ENCODE peak calls at places on chromosomes 12 and 14, in nine cellular contexts. L, G, Q, R, P, M, Z, B and D are unnamed samples.

GRCh38 chr14:105317546-105317945 is 3.0 kb downstream of the PACS2 start:
- DNase-seq in Q (peak), M (no peak), B (peak), G (peak), L (no peak), P (peak), R (no peak), Z (no peak), D (no peak)

GRCh38 chr14:80425686-80426085 is 214.4 kb upstream of the DIO2 start:
- DNase-seq in Q (peak), G (no peak), M (no peak), B (peak), P (no peak), R (no peak), L (no peak), Z (no peak), D (peak)

GRCh38 chr12:128042825-128043224 is 224.1 kb upstream of the TMEM132C start:
- DNase-seq in Z (no peak), L (no peak), P (no peak), M (no peak), R (no peak), G (no peak), Q (no peak), B (no peak), D (no peak)

GRCh38 chr14:60240139-60240856 is 8.7 kb upstream of the PPM1A start:
- DNase-seq in R (no peak), L (no peak), B (no peak), P (no peak), M (no peak), G (no peak), Z (no peak), Q (no peak), D (no peak)

GRCh38 chr12:79407671-79408622 is 282.8 kb downstream of the PAWR start:
- DNase-seq in Z (no peak), L (no peak), M (peak), R (peak), G (peak), B (peak), Q (peak), P (no peak), D (peak)

GRCh38 chr12:10395390-10395998 is 5.7 kb upstream of the KLRK1 start:
- DNase-seq in B (peak), Q (peak), P (no peak), L (no peak), G (no peak), Z (no peak), M (no peak), R (peak), D (peak)

GRCh38 chr14:60878536-60878935 is 102.3 kb downstream of the TRMT5 start:
- DNase-seq in R (no peak), P (no peak), B (no peak), M (no peak), Z (no peak), L (no peak), G (no peak), Q (peak), D (no peak)

GRCh38 chr12:93442411-93443340 is 929 bp upstream of the UBE2N start:
- DNase-seq in B (peak), G (no peak), P (no peak), M (peak), Z (no peak), R (no peak), L (no peak), Q (no peak), D (no peak)

GRCh38 chr12:59076611-59077010 is 156.3 kb upstream of the LRIG3 start:
- DNase-seq in L (no peak), P (no peak), G (no peak), B (no peak), Q (no peak), R (no peak), M (no peak), Z (no peak), D (no peak)

GRCh38 chr14:85731198-85731597 is 201.3 kb downstream of the FLRT2 start:
- DNase-seq in R (peak), P (no peak), B (peak), Q (peak), Z (no peak), L (no peak), M (no peak), G (no peak), D (no peak)

GRCh38 chr12:43841253-43841652 is 5.4 kb downstream of the TMEM117 start:
- DNase-seq in B (no peak), Z (no peak), Q (peak), L (no peak), P (no peak), R (no peak), G (no peak), M (no peak), D (no peak)

GRCh38 chr12:130780880-130781575 is 58.0 kb downstream of the STX2 start:
- DNase-seq in B (no peak), R (no peak), M (no peak), G (no peak), Q (no peak), P (no peak), L (no peak), Z (no peak), D (no peak)

GRCh38 chr12:1576410-1577240 is 17.8 kb downstream of the FBXL14 start:
- DNase-seq in G (peak), B (peak), Q (peak), R (peak), M (no peak), Z (no peak), L (no peak), P (no peak), D (no peak)

GRCh38 chr14:32814721-32815120 is 124.0 kb upstream of the NPAS3 start:
- DNase-seq in M (no peak), B (no peak), Z (no peak), Q (no peak), G (no peak), P (no peak), R (no peak), L (no peak), D (no peak)

GRCh38 chr14:91317381-91318313 is 73.1 kb upstream of the GPR68 start:
- DNase-seq in B (peak), Z (peak), M (no peak), R (peak), L (peak), Q (peak), G (peak), P (peak), D (peak)

GRCh38 chr12:104524026-104524425 is 67.3 kb downstream of the CHST11 start:
- DNase-seq in P (no peak), M (no peak), Q (peak), R (no peak), L (no peak), Z (no peak), G (no peak), B (peak), D (no peak)

GRCh38 chr14:56555921-56556570 is 23.6 kb upstream of the TMEM260 start:
- DNase-seq in P (no peak), B (peak), R (no peak), G (no peak), Z (no peak), Q (peak), M (peak), L (no peak), D (no peak)

GRCh38 chr12:739349-739748 is 13.0 kb upstream of the WNK1 start:
- DNase-seq in R (no peak), M (no peak), Z (no peak), P (no peak), B (no peak), G (no peak), L (no peak), Q (no peak), D (no peak)

GRCh38 chr12:89770391-89770790 is 61.8 kb upstream of the ATP2B1 start:
- DNase-seq in L (no peak), M (no peak), G (no peak), Z (no peak), P (no peak), B (no peak), R (no peak), Q (no peak), D (no peak)

DNA sequence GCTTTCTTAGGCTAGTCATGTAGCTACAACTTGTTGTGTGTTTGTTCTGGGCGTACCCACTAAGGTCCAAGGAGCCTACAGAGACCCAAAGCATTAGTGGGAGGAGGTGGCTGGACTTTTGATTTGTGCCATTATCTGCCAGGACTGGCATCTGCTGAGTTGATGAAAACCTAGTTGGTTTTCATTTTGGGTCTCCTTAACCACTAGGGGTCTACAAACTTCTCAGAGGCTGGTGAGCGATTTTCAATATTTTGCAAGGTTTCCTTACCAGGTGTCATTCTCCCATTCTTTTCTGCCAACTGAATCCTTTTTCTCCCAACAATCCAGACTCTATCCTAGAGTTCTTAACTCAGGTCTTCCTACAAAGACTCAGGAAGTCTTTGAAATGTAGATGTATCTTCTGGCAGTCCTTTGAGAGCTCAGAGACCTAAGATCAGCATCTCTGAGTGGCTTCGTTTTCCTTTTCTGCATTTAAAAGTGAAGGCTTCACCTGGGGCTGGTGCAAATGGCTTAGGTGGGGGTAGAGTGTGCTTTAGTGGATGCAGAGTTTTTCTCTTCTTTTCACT is 150.0 kb upstream of the RMST start:
- DNase-seq in B (no peak), G (no peak), Q (no peak), R (no peak), P (no peak), Z (no peak), L (no peak), M (no peak), D (no peak)
- TF ChIP-seq CTCF in B (peak), G (no peak), Q (no peak), R (no peak), P (no peak), Z (no peak), L (no peak), M (peak), D (no peak)

DNA sequence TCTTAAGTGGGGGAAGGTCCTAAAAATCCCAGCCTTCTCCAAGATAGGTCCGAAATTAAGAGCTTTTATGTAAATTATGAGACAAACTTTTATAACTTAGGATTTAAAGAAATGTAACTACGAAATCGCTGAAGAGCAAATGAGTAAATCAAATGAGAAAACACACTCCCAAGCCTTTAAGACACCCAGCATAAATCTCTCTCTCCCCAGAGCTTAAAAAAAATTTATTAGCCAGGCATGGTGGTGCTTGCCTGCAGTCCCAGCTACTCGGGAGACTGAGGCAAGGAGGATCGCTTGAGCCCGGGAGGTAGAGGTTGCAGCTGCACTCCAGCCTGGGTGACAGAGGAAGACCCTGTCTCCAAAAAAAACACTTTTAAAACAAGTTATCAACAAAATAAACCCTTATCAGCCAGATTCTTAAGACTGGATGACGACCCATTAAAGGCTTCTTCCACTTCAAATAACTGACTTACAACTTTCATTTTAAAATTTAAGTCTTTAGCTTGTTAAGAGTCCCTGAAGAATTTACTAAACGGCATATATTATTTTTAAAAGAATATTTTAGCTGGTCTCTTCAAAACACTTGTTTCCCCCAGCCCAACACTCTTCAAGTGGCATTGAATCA is 3.2 kb downstream of the PTGES3 start:
- DNase-seq in L (no peak), Z (no peak), M (no peak), R (no peak), Q (no peak), G (no peak), B (no peak), P (no peak), D (no peak)
- TF ChIP-seq CTCF in L (no peak), Z (no peak), M (no peak), R (no peak), Q (no peak), G (no peak), B (no peak), P (no peak), D (no peak)

DNA sequence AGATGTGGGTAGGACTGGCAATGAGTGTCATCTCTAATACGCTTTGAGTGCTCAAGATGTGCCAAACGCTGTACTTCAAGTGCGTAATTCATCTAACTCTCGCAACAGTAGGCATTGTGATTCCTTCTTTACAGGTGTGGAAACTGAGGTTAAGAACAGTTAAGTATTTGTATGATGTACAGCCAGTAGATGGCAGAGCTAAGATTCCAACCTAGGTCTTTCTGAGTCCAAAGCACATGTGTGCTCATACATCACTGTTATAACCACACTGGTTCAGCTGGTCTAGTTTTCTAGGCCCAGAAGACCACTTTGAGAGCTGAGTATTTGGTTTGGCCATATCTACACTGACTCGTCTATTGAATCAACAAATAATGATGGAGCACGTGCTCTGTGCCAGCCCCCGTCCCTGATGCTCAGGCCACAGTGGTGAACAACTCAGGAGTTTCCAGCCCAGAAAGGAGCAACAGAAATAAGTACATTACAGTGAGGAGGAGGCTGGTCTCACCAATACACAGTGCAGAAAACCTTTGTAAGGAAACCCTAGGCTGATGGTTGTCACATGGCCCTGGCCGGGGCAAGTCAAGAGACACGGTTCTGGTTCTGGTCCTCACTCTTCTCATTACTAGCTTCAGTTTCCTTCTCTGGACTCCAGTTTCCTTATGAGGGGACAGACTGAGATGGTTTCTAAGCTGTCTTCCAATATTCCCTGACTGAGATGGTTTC is 69.3 kb upstream of the SCN8A start:
- DNase-seq in R (no peak), M (no peak), P (no peak), G (no peak), Q (peak), B (peak), L (no peak), Z (no peak), D (no peak)
- TF ChIP-seq CTCF in R (no peak), M (no peak), P (no peak), G (no peak), Q (no peak), B (peak), L (no peak), Z (no peak), D (no peak)

GRCh38 chr12:106305376-106305775 is 2.8 kb downstream of the TCP11L2 start:
- DNase-seq in B (no peak), P (no peak), R (no peak), L (no peak), Q (peak), Z (no peak), M (peak), G (no peak), D (no peak)
- TF ChIP-seq CTCF in B (no peak), P (no peak), R (no peak), L (no peak), Q (no peak), Z (no peak), M (no peak), G (no peak), D (no peak)

GRCh38 chr12:30996255-30996654 is 69.7 kb downstream of the TSPAN11 start:
- DNase-seq in M (no peak), Q (peak), B (peak), Z (no peak), P (no peak), R (no peak), G (no peak), L (no peak), D (no peak)
- TF ChIP-seq CTCF in M (no peak), Q (no peak), B (no peak), Z (no peak), P (no peak), R (no peak), G (no peak), L (no peak), D (no peak)

GRCh38 chr14:74793506-74794155 is 30.5 kb downstream of the YLPM1 start:
- DNase-seq in L (no peak), P (no peak), Q (peak), B (peak), R (no peak), G (no peak), M (peak), Z (no peak), D (no peak)
- TF ChIP-seq CTCF in L (peak), P (no peak), Q (peak), B (peak), R (no peak), G (no peak), M (peak), Z (peak), D (no peak)

GRCh38 chr14:82390586-82390985 is 856.9 kb upstream of the SEL1L start:
- DNase-seq in Z (no peak), L (no peak), P (no peak), Q (no peak), B (no peak), M (no peak), R (no peak), G (no peak), D (no peak)

GRCh38 chr14:82387699-82388098 is 854.0 kb upstream of the SEL1L start:
- DNase-seq in G (no peak), Z (no peak), Q (no peak), L (no peak), B (peak), R (no peak), M (no peak), P (no peak), D (no peak)

GRCh38 chr14:82388488-82388887 is 854.8 kb upstream of the SEL1L start:
- DNase-seq in M (no peak), P (no peak), B (no peak), L (no peak), Q (no peak), R (no peak), Z (no peak), G (no peak), D (no peak)

GRCh38 chr14:82385043-82385442 is 851.4 kb upstream of the SEL1L start:
- DNase-seq in M (no peak), R (no peak), P (no peak), B (peak), G (peak), Q (no peak), Z (no peak), L (no peak), D (no peak)
- TF ChIP-seq CTCF in M (no peak), R (no peak), P (no peak), B (no peak), G (no peak), Q (no peak), Z (no peak), L (no peak), D (no peak)

DNA sequence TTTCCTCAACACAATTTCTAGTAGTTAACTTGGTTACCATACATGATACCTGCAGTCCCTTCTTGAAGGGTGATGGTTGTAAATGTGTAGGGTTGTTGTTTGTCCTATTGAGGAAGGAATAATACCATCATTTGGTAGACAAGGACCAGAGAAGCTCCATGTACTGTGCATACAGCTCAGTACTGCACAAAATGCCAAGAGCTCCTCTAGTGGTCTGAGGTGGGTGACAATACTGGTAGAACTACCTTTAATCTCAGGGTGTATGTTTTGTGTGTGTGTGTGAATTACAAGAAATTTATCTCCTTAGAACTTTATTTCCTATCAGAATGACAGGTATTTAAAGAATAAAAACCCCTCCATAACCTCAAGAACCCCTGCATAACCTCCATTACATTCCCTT is 575.3 kb downstream of the TMTC2 start:
- DNase-seq in Q (no peak), R (no peak), L (no peak), Z (no peak), M (no peak), P (no peak), G (no peak), B (no peak), D (no peak)
- TF ChIP-seq CTCF in Q (no peak), R (no peak), L (no peak), Z (no peak), M (peak), P (no peak), G (no peak), B (no peak), D (no peak)

DNA sequence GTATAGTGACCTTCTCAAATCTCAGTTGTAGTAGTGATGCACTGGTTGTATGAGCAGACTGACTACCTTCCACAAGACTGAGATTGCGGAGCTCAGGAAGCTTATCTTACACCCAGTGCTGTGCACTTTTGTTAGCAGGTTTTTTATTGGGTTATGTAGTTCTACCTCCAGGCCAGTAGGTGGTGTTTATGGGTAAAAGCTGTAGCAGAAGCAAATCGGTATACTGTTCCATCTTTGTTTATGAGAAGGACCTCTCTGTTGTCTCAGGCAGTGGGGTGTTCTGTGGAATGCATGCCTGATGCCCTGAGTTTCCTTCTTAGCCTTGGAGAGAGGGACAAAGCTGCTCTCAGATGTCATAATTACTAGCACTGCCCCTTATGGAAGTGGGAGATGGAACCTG is 217.8 kb downstream of the LRFN5 start:
- DNase-seq in R (no peak), P (no peak), B (no peak), G (no peak), L (no peak), M (no peak), Q (no peak), Z (no peak), D (no peak)
- TF ChIP-seq CTCF in R (peak), P (no peak), B (peak), G (no peak), L (no peak), M (peak), Q (no peak), Z (no peak), D (no peak)

GRCh38 chr12:94616217-94616729 is 34.1 kb downstream of the TMCC3 start:
- DNase-seq in B (no peak), Q (peak), R (no peak), L (no peak), G (no peak), Z (no peak), P (peak), M (peak), D (peak)
- TF ChIP-seq CTCF in B (no peak), Q (no peak), R (no peak), L (no peak), G (no peak), Z (no peak), P (peak), M (no peak), D (no peak)